ENCODE peak calls at places on chromosomes 6 and 20, in five cellular contexts. R is neural progenitor cell; Y is endodermal cell; W is CD8-positive, alpha-beta T cell; V is PC-3. I is an unnamed sample.

GRCh38 chr20:57693670-57694329 is 16.0 kb downstream of the PMEPA1 start:
- DNase-seq in R (no peak), Y (no peak), W (no peak), V (no peak), I (no peak)

GRCh38 chr6:152124432-152125074 is 317.1 kb downstream of the ESR1 start:
- DNase-seq in R (peak; percentile 42), Y (no peak), W (no peak), V (peak; percentile 78), I (peak; percentile 74)

GRCh38 chr6:149194815-149195558 is 122.5 kb upstream of the TAB2 start:
- DNase-seq in R (no peak), Y (no peak), W (no peak), V (no peak), I (no peak)

GRCh38 chr6:21900730-21901129 is 307.2 kb downstream of the SOX4 start:
- DNase-seq in R (no peak), Y (no peak), W (no peak), V (peak; percentile 89), I (peak; percentile 92)

GRCh38 chr6:26126394-26127221 is 39.4 kb downstream of the HFE start:
- DNase-seq in R (no peak), Y (peak; percentile 64), W (no peak), V (peak; percentile 21), I (peak; percentile 23)

GRCh38 chr6:138577151-138577915 is 78.0 kb upstream of the NHSL1 start:
- DNase-seq in R (peak; percentile 38), Y (no peak), W (no peak), V (no peak), I (no peak)

GRCh38 chr6:124907596-124907995 is 54.6 kb upstream of the RNF217 start:
- DNase-seq in R (no peak), Y (no peak), W (no peak), V (peak; percentile 20), I (no peak)

GRCh38 chr6:15462717-15463525 is 199.9 kb downstream of the DTNBP1 start:
- DNase-seq in R (no peak), Y (peak; percentile 20), W (no peak), V (peak; percentile 39), I (no peak)

GRCh38 chr6:147826698-147827097 is 318.2 kb downstream of the SAMD5 start:
- DNase-seq in R (no peak), Y (no peak), W (no peak), V (no peak), I (no peak)

GRCh38 chr6:165895421-165896165 is 232.6 kb upstream of the PDE10A start:
- DNase-seq in R (no peak), Y (peak; percentile 50), W (no peak), V (no peak), I (peak; percentile 0)

GRCh38 chr6:146090474-146090873 is 61.6 kb downstream of the GRM1 start:
- DNase-seq in R (no peak), Y (no peak), W (no peak), V (peak; percentile 20), I (peak; percentile 21)

GRCh38 chr6:12576389-12576788 is 140.2 kb upstream of the PHACTR1 start:
- DNase-seq in R (no peak), Y (no peak), W (no peak), V (peak; percentile 48), I (peak; percentile 89)

GRCh38 chr6:125841356-125842090 is 50.8 kb downstream of the NCOA7 start:
- DNase-seq in R (no peak), Y (no peak), W (no peak), V (no peak), I (no peak)

GRCh38 chr20:53579266-53579580 is 14.4 kb downstream of the ZNF217 start:
- DNase-seq in R (no peak), Y (no peak), W (no peak), V (no peak), I (no peak)

GRCh38 chr6:37489697-37490336 is 9.9 kb downstream of the CCDC167 start:
- DNase-seq in R (no peak), Y (peak; percentile 62), W (peak; percentile 58), V (no peak), I (no peak)

GRCh38 chr6:4369616-4370015 is 234.2 kb upstream of the ECI2 start:
- DNase-seq in R (no peak), Y (peak; percentile 16), W (no peak), V (peak; percentile 71), I (no peak)

GRCh38 chr6:2634151-2634964 is 116.4 kb downstream of the MYLK4 start:
- DNase-seq in R (peak; percentile 87), Y (peak; percentile 95), W (peak; percentile 87), V (peak; percentile 90), I (peak; percentile 73)

GRCh38 chr6:90484903-90485302 is 102.0 kb downstream of the MAP3K7 start:
- DNase-seq in R (peak; percentile 83), Y (peak; percentile 64), W (no peak), V (no peak), I (no peak)

GRCh38 chr6:75208564-75209431 is 2.9 kb upstream of the COL12A1 start:
- DNase-seq in R (peak; percentile 90), Y (peak; percentile 96), W (peak; percentile 82), V (peak; percentile 85), I (peak; percentile 50)

GRCh38 chr20:48421547-48421946 is 406.3 kb downstream of the PREX1 start:
- DNase-seq in R (no peak), Y (no peak), W (no peak), V (peak; percentile 35), I (no peak)

GRCh38 chr20:19620471-19620870 is 137.6 kb upstream of the RIN2 start:
- DNase-seq in R (peak; percentile 10), Y (peak; percentile 98), W (no peak), V (peak; percentile 13), I (no peak)

GRCh38 chr20:19618711-19619110 is 139.3 kb upstream of the RIN2 start:
- DNase-seq in R (no peak), Y (no peak), W (no peak), V (no peak), I (no peak)

GRCh38 chr20:19621072-19621471 is 137.0 kb upstream of the RIN2 start:
- DNase-seq in R (no peak), Y (no peak), W (no peak), V (peak; percentile 63), I (peak; percentile 38)

GRCh38 chr20:19617256-19617655 is 140.8 kb upstream of the RIN2 start:
- DNase-seq in R (no peak), Y (peak; percentile 63), W (no peak), V (no peak), I (no peak)

GRCh38 chr20:19619904-19620430 is 138.1 kb upstream of the RIN2 start:
- DNase-seq in R (no peak), Y (peak; percentile 56), W (no peak), V (no peak), I (no peak)
- H3K4me3 ChIP-seq in R (no peak overlapping the region), Y (peak overlapping the region; percentile 38), W (no peak overlapping the region), V (no peak overlapping the region), I (no peak overlapping the region)

GRCh38 chr20:46563170-46563847 is 12.9 kb upstream of the OCSTAMP start:
- DNase-seq in R (peak; percentile 41), Y (peak; percentile 74), W (no peak), V (no peak), I (no peak)
- TF ChIP-seq CTCF in R (peak; percentile 40), Y (peak; percentile 66), W (no peak), V (no peak), I (no peak)

DNA sequence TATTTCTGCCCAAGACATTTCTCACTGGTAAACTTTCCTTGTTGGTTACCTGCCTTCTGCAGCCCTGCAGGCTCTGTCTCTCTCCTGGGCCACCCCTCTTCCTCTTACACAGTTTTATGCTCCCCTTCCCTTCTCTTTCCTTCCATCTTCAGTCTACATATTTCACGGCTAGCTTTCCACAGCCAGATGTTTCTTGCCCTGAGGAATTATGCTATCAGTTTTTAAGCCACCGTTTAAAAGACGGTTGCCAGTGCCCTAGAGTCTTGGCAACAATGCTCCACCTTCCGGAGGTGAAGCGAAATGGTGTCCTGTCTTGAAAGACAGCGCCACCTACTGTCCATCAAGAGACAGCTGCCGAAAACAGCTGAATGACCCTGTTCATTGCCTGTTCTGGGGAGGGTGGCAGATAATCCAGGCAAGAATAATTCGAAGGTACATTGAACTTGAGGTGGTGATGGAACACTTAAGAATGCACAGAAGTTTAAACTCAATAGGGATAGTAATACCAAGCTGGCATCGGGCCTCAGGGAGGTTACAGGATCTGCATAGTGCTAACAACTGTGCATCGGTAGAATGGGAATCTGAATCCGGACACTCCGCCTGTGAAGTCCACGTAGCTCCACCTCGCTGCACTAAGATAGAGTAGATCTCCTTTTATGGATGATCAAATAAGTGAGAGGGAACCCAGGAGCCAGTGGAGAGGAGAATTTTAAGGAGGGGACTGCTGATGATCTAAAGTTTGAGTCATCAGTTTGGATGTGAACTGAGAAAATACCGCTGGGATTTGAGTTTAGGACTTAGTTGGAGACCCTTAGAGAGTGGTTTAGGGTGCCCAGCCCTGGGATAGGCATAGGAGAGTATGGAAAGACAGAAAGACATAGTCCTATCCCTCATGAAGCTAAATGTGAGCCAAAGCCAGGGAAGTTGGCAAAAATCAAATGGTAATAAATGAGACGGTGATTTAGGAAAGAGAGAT is 4.8 kb upstream of the TRIM40 start:
- DNase-seq in R (peak; percentile 92), Y (peak; percentile 86), W (peak; percentile 69), V (peak; percentile 87), I (peak; percentile 73)
- H3K27me3 ChIP-seq in R (peaks cover 84% of the 10 kb centered on the region), Y (peaks cover 81% of the 10 kb centered on the region), W (peaks cover 11% of the 10 kb centered on the region), V (no peaks in the 10 kb centered on the region), I (peaks cover 12% of the 10 kb centered on the region)

GRCh38 chr6:33412140-33413009 is 1.6 kb downstream of the PHF1 start:
- DNase-seq in R (no peak), Y (no peak), W (no peak), V (no peak), I (no peak)
- H3K4me3 ChIP-seq in R (peak overlapping the region; percentile 92), Y (peak overlapping the region; percentile 95), W (peak overlapping the region; percentile 22), V (no peak overlapping the region), I (no peak overlapping the region)

GRCh38 chr6:99285881-99286280 is 63.6 kb downstream of the FAXC start:
- DNase-seq in R (no peak), Y (no peak), W (no peak), V (no peak), I (no peak)

GRCh38 chr6:99287523-99287922 is 62.0 kb downstream of the FAXC start:
- DNase-seq in R (peak; percentile 10), Y (no peak), W (no peak), V (no peak), I (no peak)

GRCh38 chr6:99276747-99277146 is 72.7 kb downstream of the FAXC start:
- DNase-seq in R (no peak), Y (no peak), W (no peak), V (peak; percentile 11), I (peak; percentile 31)

GRCh38 chr6:99282479-99283062 is 66.9 kb downstream of the FAXC start:
- DNase-seq in R (peak; percentile 13), Y (no peak), W (no peak), V (peak; percentile 26), I (peak; percentile 42)
- TF ChIP-seq CTCF in R (peak; percentile 56), Y (peak; percentile 80), W (no peak), V (peak; percentile 68), I (peak; percentile 29)

DNA sequence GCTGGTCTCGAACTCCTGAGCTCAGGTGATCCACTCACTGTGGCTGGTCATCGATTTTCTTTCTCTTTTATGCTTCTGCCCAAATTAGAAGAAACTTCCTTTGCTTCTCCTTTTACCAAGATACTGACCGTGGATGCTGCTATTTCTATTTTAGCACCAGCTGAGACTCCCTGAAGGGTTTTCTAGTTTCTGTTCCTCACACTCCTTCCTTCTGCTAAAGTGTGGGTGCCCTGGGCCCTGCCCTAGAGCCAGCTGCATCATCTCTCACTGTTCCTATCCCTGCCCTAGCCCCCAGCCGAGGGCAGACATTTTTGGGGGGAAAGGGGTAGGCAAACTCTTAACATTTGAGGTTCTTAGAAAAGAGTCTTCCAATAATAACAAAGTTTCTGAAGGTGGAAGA is 6.3 kb downstream of the SMOC2 start:
- DNase-seq in R (no peak), Y (no peak), W (no peak), V (no peak), I (no peak)
- H3K27me3 ChIP-seq in R (peaks cover 30% of the 10 kb centered on the region), Y (peaks cover 23% of the 10 kb centered on the region), W (peaks cover 4% of the 10 kb centered on the region), V (peaks cover 26% of the 10 kb centered on the region), I (no peaks in the 10 kb centered on the region)

GRCh38 chr6:5851261-5851757 is 155.4 kb downstream of the NRN1 start:
- DNase-seq in R (peak; percentile 87), Y (peak; percentile 93), W (peak; percentile 64), V (no peak), I (peak; percentile 32)
- H3K4me3 ChIP-seq in R (peak overlapping the region; percentile 50), Y (peak overlapping the region; percentile 78), W (peak overlapping the region; percentile 71), V (no peak overlapping the region), I (peak overlapping the region; percentile 25)